ENCODE peak calls at places on chromosome 11, in eight cellular contexts. R, J, M, K, C, D, E and B are unnamed samples.

GRCh38 chr11:123519055-123519796 is 89.2 kb downstream of the GRAMD1B start:
- DNase-seq in R (no peak), J (no peak), M (no peak), K (no peak), C (peak), D (no peak), E (no peak), B (no peak)

GRCh38 chr11:93857413-93858185 is 7.2 kb upstream of the VSTM5 start:
- DNase-seq in R (no peak), J (no peak), M (no peak), K (peak), C (peak), D (no peak), E (no peak), B (no peak)

GRCh38 chr11:36354221-36355003 is 58.3 kb downstream of the PRR5L start:
- DNase-seq in R (no peak), J (no peak), M (no peak), K (no peak), C (peak), D (no peak), E (no peak), B (no peak)

GRCh38 chr11:123054301-123055065 is 7.5 kb downstream of the HSPA8 start:
- DNase-seq in R (peak), J (peak), M (no peak), K (peak), C (peak), D (no peak), E (peak), B (no peak)

GRCh38 chr11:99418927-99419707 is 398.4 kb downstream of the CNTN5 start:
- DNase-seq in R (no peak), J (no peak), M (no peak), K (no peak), C (no peak), D (no peak), E (no peak), B (no peak)

GRCh38 chr11:110859240-110859835 is 147.1 kb upstream of the ARHGAP20 start:
- DNase-seq in R (no peak), J (no peak), M (no peak), K (no peak), C (no peak), D (no peak), E (no peak), B (no peak)

GRCh38 chr11:33160147-33160546 is 1.1 kb downstream of the CSTF3 start:
- DNase-seq in R (peak), J (no peak), M (no peak), K (no peak), C (peak), D (no peak), E (peak), B (no peak)

GRCh38 chr11:23494981-23495380 is 634.7 kb upstream of the CCDC179 start:
- DNase-seq in R (no peak), J (peak), M (no peak), K (no peak), C (no peak), D (no peak), E (no peak), B (no peak)

GRCh38 chr11:114346709-114347141 is 50.5 kb downstream of the NNMT start:
- DNase-seq in R (no peak), J (no peak), M (no peak), K (no peak), C (peak), D (no peak), E (peak), B (no peak)

GRCh38 chr11:115920087-115920461 is 415.9 kb upstream of the CADM1 start:
- DNase-seq in R (no peak), J (no peak), M (no peak), K (no peak), C (peak), D (no peak), E (no peak), B (no peak)

GRCh38 chr11:95566151-95566670 is 223.4 kb downstream of the FAM76B start:
- DNase-seq in R (no peak), J (no peak), M (no peak), K (no peak), C (no peak), D (no peak), E (no peak), B (no peak)

GRCh38 chr11:68840661-68841653 is 759 bp downstream of the CPT1A start:
- DNase-seq in R (peak), J (peak), M (peak), K (no peak), C (peak), D (peak), E (no peak), B (peak)

GRCh38 chr11:33691051-33691864 is 9.4 kb downstream of the C11orf91 start:
- DNase-seq in R (no peak), J (no peak), M (no peak), K (peak), C (no peak), D (no peak), E (no peak), B (no peak)

GRCh38 chr11:63768232-63769043 is at the start of gene ZFTA:
- DNase-seq in R (peak), J (peak), M (peak), K (no peak), C (peak), D (peak), E (peak), B (peak)

GRCh38 chr11:1038361-1038760 is 1.8 kb upstream of the MUC6 start:
- DNase-seq in R (no peak), J (no peak), M (no peak), K (no peak), C (no peak), D (no peak), E (no peak), B (no peak)

GRCh38 chr11:65850217-65851082 is 7.5 kb downstream of the CFL1 start:
- DNase-seq in R (no peak), J (no peak), M (no peak), K (no peak), C (peak), D (no peak), E (no peak), B (no peak)

GRCh38 chr11:66181632-66182345 is 86.7 kb upstream of the RAB1B start:
- DNase-seq in R (no peak), J (no peak), M (no peak), K (no peak), C (no peak), D (no peak), E (no peak), B (no peak)

GRCh38 chr11:109606256-109606655 is 184.3 kb downstream of the C11orf87 start:
- DNase-seq in R (no peak), J (no peak), M (no peak), K (no peak), C (no peak), D (no peak), E (no peak), B (no peak)

GRCh38 chr11:29373725-29374124 is 643.1 kb downstream of the KCNA4 start:
- DNase-seq in R (no peak), J (no peak), M (no peak), K (no peak), C (no peak), D (no peak), E (no peak), B (no peak)

GRCh38 chr11:11580012-11580411 is 41.8 kb downstream of the GALNT18 start:
- DNase-seq in R (no peak), J (no peak), M (no peak), K (no peak), C (no peak), D (no peak), E (no peak), B (no peak)

GRCh38 chr11:112195906-112196305 is 20.6 kb downstream of the BCO2 start:
- DNase-seq in R (no peak), J (no peak), M (no peak), K (no peak), C (no peak), D (no peak), E (no peak), B (no peak)

GRCh38 chr11:81869337-81870065 is 864.2 kb downstream of the FAM181B start:
- DNase-seq in R (peak), J (no peak), M (no peak), K (no peak), C (peak), D (no peak), E (peak), B (peak)

GRCh38 chr11:19679952-19680823 is 32.4 kb upstream of the NAV2 start:
- DNase-seq in R (no peak), J (peak), M (peak), K (no peak), C (peak), D (peak), E (no peak), B (no peak)